ENCODE peak calls at places on chromosome 11, in four cellular contexts. Y is PC-3; U is activated T-helper 1 cell treated with anti-CD3 and anti-CD28 coated beads, Interleukin-2, amount 50 U/mL, for 16 hours; H is A673. W is an unnamed sample.

GRCh38 chr11:66183581-66184048 is 84.8 kb upstream of the RAB1B start:
- DNase-seq in Y (peak; percentile 8), U (no peak), H (peak; percentile 59), W (peak; percentile 89)

GRCh38 chr11:6431861-6432260 is 8.9 kb downstream of the HPX start:
- DNase-seq in Y (peak; percentile 97), U (no peak), H (no peak), W (no peak)

GRCh38 chr11:96576383-96576782 is 186.6 kb downstream of the JRKL start:
- DNase-seq in Y (no peak), U (no peak), H (no peak), W (no peak)

GRCh38 chr11:44731685-44732411 is 5.1 kb downstream of the TSPAN18 start:
- DNase-seq in Y (no peak), U (no peak), H (peak; percentile 58), W (no peak)

GRCh38 chr11:77602385-77603105 is 12.8 kb downstream of the AQP11 start:
- DNase-seq in Y (peak; percentile 97), U (no peak), H (peak; percentile 86), W (no peak)

GRCh38 chr11:33063326-33063775 is 24.0 kb downstream of the TCP11L1 start:
- DNase-seq in Y (no peak), U (no peak), H (no peak), W (no peak)

GRCh38 chr11:28038775-28039174 is 69.2 kb downstream of the KIF18A start:
- DNase-seq in Y (no peak), U (no peak), H (no peak), W (no peak)

GRCh38 chr11:100629671-100630070 is 57.4 kb upstream of the ARHGAP42 start:
- DNase-seq in Y (peak; percentile 55), U (no peak), H (no peak), W (no peak)

GRCh38 chr11:21552910-21553309 is 640.0 kb upstream of the ANO5 start:
- DNase-seq in Y (peak; percentile 2), U (no peak), H (no peak), W (no peak)

GRCh38 chr11:33310720-33311500 is 53.7 kb downstream of the HIPK3 start:
- DNase-seq in Y (no peak), U (no peak), H (no peak), W (no peak)

GRCh38 chr11:101010899-101011298 is 118.7 kb downstream of the PGR start:
- DNase-seq in Y (peak; percentile 42), U (no peak), H (no peak), W (no peak)

GRCh38 chr11:70455354-70455753 is 57.0 kb downstream of the CTTN start:
- DNase-seq in Y (no peak), U (no peak), H (no peak), W (no peak)

GRCh38 chr11:18064035-18064434 is 18.0 kb upstream of the TPH1 start:
- DNase-seq in Y (no peak), U (no peak), H (no peak), W (no peak)

GRCh38 chr11:540583-541432 is 3.5 kb downstream of the LRRC56 start:
- DNase-seq in Y (no peak), U (no peak), H (no peak), W (no peak)

GRCh38 chr11:67302571-67303131 is 679 bp upstream of the SSH3 start:
- DNase-seq in Y (peak; percentile 25), U (no peak), H (no peak), W (no peak)

GRCh38 chr11:64284048-64284961 is at the start of gene BAD:
- DNase-seq in Y (peak; percentile 97), U (peak; percentile 80), H (peak; percentile 97), W (peak; percentile 98)

GRCh38 chr11:9089636-9090035 is 1.8 kb downstream of the SCUBE2 start:
- DNase-seq in Y (no peak), U (no peak), H (no peak), W (no peak)

GRCh38 chr11:32895471-32895870 is 2.9 kb downstream of the QSER1 start:
- DNase-seq in Y (no peak), U (no peak), H (no peak), W (no peak)

GRCh38 chr11:36073411-36074203 is 129.7 kb downstream of the LDLRAD3 start:
- DNase-seq in Y (peak; percentile 3), U (no peak), H (peak; percentile 50), W (no peak)

GRCh38 chr11:76075699-76076098 is 130.6 kb downstream of the WNT11 start:
- DNase-seq in Y (peak; percentile 73), U (no peak), H (peak; percentile 7), W (no peak)

GRCh38 chr11:123616505-123617198 is 37.8 kb downstream of the SCN3B start:
- DNase-seq in Y (no peak), U (no peak), H (peak; percentile 25), W (no peak)

GRCh38 chr11:45025716-45026492 is 75.2 kb upstream of the TP53I11 start:
- DNase-seq in Y (no peak), U (no peak), H (no peak), W (peak; percentile 96)

GRCh38 chr11:104926771-104927470 is 28.7 kb upstream of the CASP12 start:
- DNase-seq in Y (peak; percentile 19), U (no peak), H (peak; percentile 7), W (no peak)

GRCh38 chr11:12717851-12718291 is 43.6 kb downstream of the TEAD1 start:
- DNase-seq in Y (no peak), U (no peak), H (no peak), W (no peak)

GRCh38 chr11:61684870-61685610 is 4.8 kb downstream of the DAGLA start:
- DNase-seq in Y (no peak), U (no peak), H (no peak), W (no peak)

W was measured in Karpas-422.